ENCODE peak calls at places on chromosomes 3 and 15, in six cellular contexts. S is stomach, D is A549, V is sigmoid colon, U is SK-N-SH, Z is tibial nerve. H is an unnamed sample. For H3K4me1, the result is how much of the 10 kb centered on the place peaks cover.

GRCh38 chr3:10553586-10554235 is 48.3 kb upstream of the ATP2B2 start:
- DNase-seq in S (no peak), D (no peak), V (peak), U (no peak), Z (no peak), H (no peak)

GRCh38 chr3:123884993-123885392 is 861 bp upstream of the MYLK start:
- DNase-seq in S (no peak), D (no peak), V (no peak), U (no peak), Z (no peak), H (no peak)

GRCh38 chr3:31354373-31354772 is 178.4 kb upstream of the STT3B start:
- DNase-seq in S (no peak), D (no peak), V (no peak), U (no peak), Z (no peak), H (no peak)

GRCh38 chr15:55235637-55236036 is 38.9 kb upstream of the RSL24D1 start:
- DNase-seq in S (no peak), D (no peak), V (no peak), U (no peak), Z (no peak), H (no peak)

GRCh38 chr15:68693071-68693470 is 114.3 kb downstream of the CORO2B start:
- DNase-seq in S (no peak), D (no peak), V (no peak), U (peak), Z (no peak), H (no peak)

GRCh38 chr3:108250626-108251025 is 28.4 kb upstream of the IFT57 start:
- DNase-seq in S (no peak), D (no peak), V (no peak), U (no peak), Z (no peak), H (no peak)

GRCh38 chr3:127546517-127546916 is 44.0 kb downstream of the TPRA1 start:
- DNase-seq in S (no peak), D (no peak), V (peak), U (no peak), Z (no peak), H (no peak)

GRCh38 chr3:159239054-159239453 is 437.2 kb downstream of the MFSD1 start:
- DNase-seq in S (no peak), D (no peak), V (no peak), U (no peak), Z (no peak), H (no peak)

GRCh38 chr3:112531358-112531781 is 30.4 kb downstream of the ATG3 start:
- DNase-seq in S (no peak), D (peak), V (no peak), U (peak), Z (no peak), H (no peak)

GRCh38 chr3:126878664-126879063 is 104.3 kb upstream of the PLXNA1 start:
- DNase-seq in S (no peak), D (no peak), V (no peak), U (peak), Z (no peak), H (no peak)

GRCh38 chr3:172911142-172911541 is 160.6 kb downstream of the ECT2 start:
- DNase-seq in S (no peak), D (no peak), V (no peak), U (no peak), Z (no peak), H (no peak)

GRCh38 chr3:64489361-64490044 is 198.3 kb downstream of the ADAMTS9 start:
- DNase-seq in S (peak), D (no peak), V (peak), U (no peak), Z (no peak), H (peak)

GRCh38 chr3:183244219-183244618 is 8.8 kb upstream of the B3GNT5 start:
- DNase-seq in S (no peak), D (no peak), V (peak), U (no peak), Z (peak), H (peak)

GRCh38 chr3:114643342-114643741 is 349.5 kb downstream of the TIGIT start:
- DNase-seq in S (no peak), D (no peak), V (no peak), U (no peak), Z (no peak), H (no peak)

GRCh38 chr3:102536479-102536878 is 101.7 kb downstream of the ZPLD1 start:
- DNase-seq in S (no peak), D (peak), V (no peak), U (peak), Z (no peak), H (no peak)

GRCh38 chr3:15889936-15890335 is 92.2 kb upstream of the ANKRD28 start:
- DNase-seq in S (no peak), D (no peak), V (no peak), U (no peak), Z (no peak), H (no peak)

GRCh38 chr15:61069369-61070075 is 159.6 kb downstream of the RORA start:
- DNase-seq in S (no peak), D (no peak), V (no peak), U (peak), Z (no peak), H (no peak)

GRCh38 chr3:8713901-8714759 is 19.5 kb upstream of the CAV3 start:
- DNase-seq in S (no peak), D (peak), V (no peak), U (no peak), Z (no peak), H (no peak)

GRCh38 chr15:59751552-59752413 is 62.7 kb upstream of the BNIP2 start:
- DNase-seq in S (no peak), D (peak), V (no peak), U (no peak), Z (no peak), H (no peak)

GRCh38 chr3:169668957-169669681 is 5.6 kb upstream of the MECOM start:
- DNase-seq in S (peak), D (peak), V (peak), U (peak), Z (peak), H (peak)

GRCh38 chr3:15645740-15646490 is 44.4 kb downstream of the BTD start:
- DNase-seq in S (no peak), D (peak), V (peak), U (peak), Z (no peak), H (no peak)

GRCh38 chr3:72288955-72289707 is 504.2 kb upstream of the PROK2 start:
- DNase-seq in S (peak), D (no peak), V (peak), U (peak), Z (no peak), H (peak)

GRCh38 chr3:124033360-124034015 is 41.6 kb upstream of the ROPN1 start:
- DNase-seq in S (no peak), D (peak), V (peak), U (no peak), Z (no peak), H (no peak)

GRCh38 chr15:79978694-79979519 is 7.9 kb upstream of the BCL2A1 start:
- DNase-seq in S (no peak), D (no peak), V (no peak), U (no peak), Z (peak), H (no peak)

GRCh38 chr15:20356444-20357138 is 185.0 kb downstream of the GOLGA6L6 start:
- DNase-seq in S (peak), D (peak), V (peak), U (peak), Z (peak), H (peak)

GRCh38 chr3:31680072-31680870 is 147.5 kb downstream of the STT3B start:
- DNase-seq in S (no peak), D (no peak), V (no peak), U (no peak), Z (no peak), H (peak)

GRCh38 chr3:20324664-20325478 is 138.9 kb upstream of the SGO1 start:
- DNase-seq in S (no peak), D (no peak), V (no peak), U (no peak), Z (no peak), H (no peak)

GRCh38 chr3:118938183-118938961 is 96.3 kb downstream of the IGSF11 start:
- DNase-seq in S (no peak), D (peak), V (no peak), U (no peak), Z (no peak), H (no peak)

GRCh38 chr3:13569641-13570390 is 20.9 kb downstream of the FBLN2 start:
- DNase-seq in S (no peak), D (no peak), V (no peak), U (no peak), Z (no peak), H (no peak)

GRCh38 chr3:146817705-146818104 is 212.6 kb upstream of the PLSCR5 start:
- DNase-seq in S (no peak), D (no peak), V (no peak), U (no peak), Z (no peak), H (no peak)

GRCh38 chr3:128466840-128467541 is at the start of gene DNAJB8:
- DNase-seq in S (no peak), D (no peak), V (no peak), U (no peak), Z (no peak), H (no peak)

GRCh38 chr3:187102073-187102634 is 37.1 kb downstream of the RPL39L start:
- DNase-seq in S (no peak), D (no peak), V (no peak), U (no peak), Z (no peak), H (no peak)

GRCh38 chr3:184952671-184953070 is 140.7 kb downstream of the VPS8 start:
- DNase-seq in S (no peak), D (no peak), V (no peak), U (no peak), Z (no peak), H (no peak)

GRCh38 chr3:152193673-152194267 is 75.0 kb upstream of the MBNL1 start:
- DNase-seq in S (no peak), D (no peak), V (no peak), U (no peak), Z (no peak), H (no peak)

GRCh38 chr3:71393093-71393492 is 190.4 kb downstream of the FOXP1 start:
- DNase-seq in S (no peak), D (no peak), V (no peak), U (no peak), Z (no peak), H (no peak)

GRCh38 chr3:129633751-129634481 is 27.4 kb upstream of the PLXND1 start:
- DNase-seq in S (no peak), D (no peak), V (no peak), U (peak), Z (no peak), H (peak)

DNA sequence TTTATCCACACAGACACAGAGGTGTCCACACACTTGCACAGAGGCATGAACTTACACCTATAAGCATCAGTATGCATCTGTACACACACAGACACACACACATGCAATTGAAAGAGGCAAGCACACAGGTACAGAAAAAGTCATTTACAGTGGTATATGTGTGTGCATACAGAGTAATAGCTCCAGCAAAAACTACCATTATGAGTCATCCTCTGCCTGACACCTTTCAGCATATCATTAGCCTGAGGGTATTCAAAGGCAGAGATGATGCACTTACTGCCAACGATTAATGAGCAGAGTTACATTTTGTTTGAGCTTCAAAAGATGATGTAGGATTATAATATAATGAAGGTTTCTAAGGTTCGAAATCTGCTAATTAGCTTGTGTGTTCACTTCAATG is 100.3 kb upstream of the TPRG1 start:
- DNase-seq in S (no peak), D (no peak), V (no peak), U (no peak), Z (no peak), H (no peak)
- TF ChIP-seq EP300 in S (no peak), D (no peak), V (no peak), U (no peak), Z (no peak), H (no peak)

GRCh38 chr15:100073982-100074381 is 267.8 kb downstream of the ADAMTS17 start:
- DNase-seq in S (no peak), D (no peak), V (no peak), U (no peak), Z (no peak), H (no peak)
- H3K4me1 ChIP-seq in S (under half), D (under half), V (under half), U (under half), Z (under half), H (under half)

GRCh38 chr3:50271314-50272072 is 2.5 kb downstream of the SEMA3B start:
- DNase-seq in S (no peak), D (no peak), V (no peak), U (no peak), Z (no peak), H (no peak)
- TF ChIP-seq EP300 in S (no peak), D (no peak), V (no peak), U (no peak), Z (no peak), H (no peak)

GRCh38 chr15:41777421-41777973 is 3.2 kb downstream of the MAPKBP1 start:
- DNase-seq in S (no peak), D (no peak), V (no peak), U (no peak), Z (no peak), H (no peak)

GRCh38 chr15:41774062-41774872 is at the start of gene MAPKBP1:
- DNase-seq in S (peak), D (peak), V (peak), U (peak), Z (peak), H (peak)

GRCh38 chr15:41773729-41774061 is 589 bp upstream of the MAPKBP1 start:
- DNase-seq in S (no peak), D (no peak), V (no peak), U (no peak), Z (no peak), H (no peak)

GRCh38 chr15:41774873-41775417 is 661 bp downstream of the MAPKBP1 start:
- DNase-seq in S (no peak), D (no peak), V (no peak), U (no peak), Z (no peak), H (no peak)

DNA sequence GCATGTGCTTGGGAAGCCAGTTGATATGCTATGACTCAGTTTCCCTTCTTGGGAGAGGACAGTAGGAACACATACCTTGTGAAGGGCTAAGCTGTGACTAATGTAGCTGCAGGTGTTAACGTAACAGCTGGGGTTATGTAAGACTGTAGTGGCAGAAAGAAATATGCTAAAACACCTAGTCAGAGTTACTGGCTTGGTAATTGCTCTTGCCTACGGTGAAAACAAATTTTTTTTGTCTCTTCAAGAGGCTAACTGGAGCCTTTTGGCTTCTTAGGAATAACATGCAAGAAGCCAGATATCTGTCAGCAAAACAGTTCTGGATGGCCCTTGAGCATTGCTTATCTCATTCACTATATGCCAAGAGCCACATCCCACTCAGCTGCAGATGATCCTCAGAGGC is 1.4 kb downstream of the MAPKBP1 start:
- DNase-seq in S (no peak), D (no peak), V (no peak), U (no peak), Z (no peak), H (no peak)
- H3K4me1 ChIP-seq in S (half or more), D (under half), V (under half), U (under half), Z (under half), H (under half)

H was measured in upper lobe of left lung.